ENCODE peak calls at places on chromosomes 7 and 10, in eight cellular contexts. L is GM10248, G is fibroblast of the aortic adventitia, A is astrocyte, O is epithelial cell of esophagus, U is mucosa of descending colon, C is testis, M is AG04450. B is an unnamed sample.

GRCh38 chr7:915291-916218 is 38.9 kb downstream of the ADAP1 start:
- DNase-seq in L (no peak), O (no peak), A (no peak), M (no peak), G (no peak), C (no peak), U (peak), B (no peak)

GRCh38 chr10:50577681-50578350 is 45.9 kb downstream of the SGMS1 start:
- DNase-seq in O (no peak), U (no peak), G (peak), M (no peak), L (no peak), C (peak), A (peak), B (no peak)

GRCh38 chr10:90969947-90970673 is 49.2 kb upstream of the ANKRD1 start:
- DNase-seq in A (peak), O (peak), C (no peak), L (no peak), G (peak), M (peak), U (no peak), B (no peak)

GRCh38 chr7:101094791-101095375 is 9.6 kb downstream of the TRIM56 start:
- DNase-seq in L (no peak), O (peak), A (no peak), U (peak), C (peak), G (peak), M (peak), B (no peak)

GRCh38 chr7:82444220-82445049 is 858 bp upstream of the CACNA2D1 start:
- DNase-seq in C (peak), O (peak), G (no peak), A (no peak), M (no peak), L (peak), U (peak), B (no peak)

GRCh38 chr10:67790534-67791408 is 47.2 kb downstream of the DNAJC12 start:
- DNase-seq in L (no peak), A (no peak), U (no peak), M (no peak), O (peak), G (peak), C (no peak), B (no peak)

GRCh38 chr7:129780257-129781127 is 169.0 kb downstream of the NRF1 start:
- DNase-seq in L (peak), M (no peak), G (no peak), A (no peak), U (peak), O (peak), C (peak), B (no peak)

GRCh38 chr7:143811-144453 is 48.4 kb upstream of the FAM20C start:
- DNase-seq in O (no peak), M (no peak), G (no peak), L (peak), A (no peak), C (no peak), U (no peak), B (no peak)

GRCh38 chr7:44415047-44415446 is 75.4 kb downstream of the NUDCD3 start:
- DNase-seq in G (no peak), U (no peak), O (peak), L (no peak), A (peak), M (no peak), C (no peak), B (no peak)

GRCh38 chr7:121019018-121019417 is 30.5 kb downstream of the CPED1 start:
- DNase-seq in O (peak), U (no peak), G (peak), M (no peak), C (no peak), A (peak), L (no peak), B (no peak)

GRCh38 chr7:130070900-130071622 is 727 bp downstream of the KLHDC10 start:
- DNase-seq in C (no peak), M (no peak), L (no peak), G (peak), O (peak), A (peak), U (no peak), B (no peak)

GRCh38 chr7:36072620-36073019 is 80.4 kb upstream of the EEPD1 start:
- DNase-seq in O (no peak), U (no peak), M (no peak), G (no peak), L (no peak), A (no peak), C (peak), B (no peak)

GRCh38 chr7:151392426-151392825 is 17.4 kb downstream of the WDR86 start:
- DNase-seq in O (no peak), U (peak), L (no peak), C (no peak), G (no peak), A (no peak), M (no peak), B (no peak)

GRCh38 chr7:132417037-132417906 is 159.0 kb downstream of the PLXNA4 start:
- DNase-seq in M (no peak), A (peak), L (no peak), U (no peak), G (peak), O (no peak), C (no peak), B (no peak)

GRCh38 chr10:6269953-6270867 is 67.5 kb downstream of the PFKFB3 start:
- DNase-seq in A (no peak), U (no peak), L (peak), G (no peak), O (peak), M (no peak), C (no peak), B (no peak)

GRCh38 chr10:27857616-27858015 is 112.0 kb upstream of the MKX start:
- DNase-seq in A (no peak), M (no peak), G (no peak), U (no peak), O (no peak), C (no peak), L (no peak), B (no peak)

GRCh38 chr10:117339569-117339968 is 35.7 kb downstream of the PDZD8 start:
- DNase-seq in O (peak), C (no peak), A (no peak), U (no peak), M (no peak), G (peak), L (no peak), B (no peak)

GRCh38 chr10:61786728-61787127 is 114.8 kb upstream of the ARID5B start:
- DNase-seq in U (no peak), L (peak), A (peak), O (peak), M (no peak), C (no peak), G (peak), B (no peak)

GRCh38 chr7:78924581-78924980 is 528.9 kb downstream of the MAGI2 start:
- DNase-seq in U (no peak), A (peak), M (no peak), C (no peak), O (peak), L (no peak), G (peak), B (no peak)

GRCh38 chr7:144438759-144439158 is 35.3 kb upstream of the NOBOX start:
- DNase-seq in C (no peak), U (no peak), M (no peak), G (no peak), A (no peak), O (no peak), L (no peak), B (no peak)

GRCh38 chr7:25389489-25390106 is 161.3 kb upstream of the NPVF start:
- DNase-seq in U (no peak), O (peak), G (peak), C (peak), L (peak), A (peak), M (no peak), B (no peak)

GRCh38 chr10:49037187-49037586 is 78.1 kb downstream of the VSTM4 start:
- DNase-seq in U (no peak), A (peak), M (no peak), L (no peak), O (no peak), G (no peak), C (no peak), B (no peak)

GRCh38 chr10:103929396-103929921 is 11.5 kb upstream of the STN1 start:
- DNase-seq in O (no peak), U (no peak), M (no peak), A (peak), G (peak), L (no peak), C (no peak), B (no peak)

GRCh38 chr7:104442461-104442860 is 114.1 kb downstream of the LHFPL3 start:
- DNase-seq in L (no peak), C (no peak), U (no peak), A (no peak), O (no peak), G (no peak), M (no peak), B (no peak)

GRCh38 chr7:55261386-55261770 is 103.8 kb upstream of the LANCL2 start:
- DNase-seq in M (no peak), G (no peak), C (no peak), A (no peak), L (no peak), O (no peak), U (no peak), B (no peak)

GRCh38 chr7:159006610-159007130 is 138.0 kb downstream of the VIPR2 start:
- DNase-seq in G (no peak), A (no peak), C (peak), L (no peak), U (no peak), M (no peak), O (no peak), B (no peak)

GRCh38 chr7:135321556-135321955 is 87.9 kb downstream of the STRA8 start:
- DNase-seq in O (peak), C (no peak), L (no peak), M (no peak), U (no peak), G (peak), A (peak), B (no peak)

GRCh38 chr10:85648279-85648754 is 718.3 kb downstream of the GRID1 start:
- DNase-seq in G (no peak), C (peak), U (no peak), M (no peak), O (peak), L (no peak), A (peak), B (no peak)

GRCh38 chr10:43857206-43857952 is 208.7 kb upstream of the ZNF32 start:
- DNase-seq in G (peak), U (no peak), C (no peak), L (no peak), M (peak), O (no peak), A (peak), B (peak)

GRCh38 chr10:110876788-110877187 is 5.1 kb downstream of the PDCD4 start:
- DNase-seq in C (no peak), A (no peak), L (no peak), M (no peak), G (no peak), U (no peak), O (no peak), B (no peak)

GRCh38 chr10:75201793-75202307 is 8.7 kb upstream of the VDAC2 start:
- DNase-seq in G (no peak), A (no peak), O (peak), M (no peak), C (no peak), U (peak), L (no peak), B (no peak)

GRCh38 chr7:2003931-2004812 is 228.6 kb downstream of the MAD1L1 start:
- DNase-seq in U (peak), L (no peak), G (no peak), C (no peak), M (no peak), A (no peak), O (no peak), B (peak)

GRCh38 chr10:2886662-2887061 is 180.7 kb upstream of the PFKP start:
- DNase-seq in C (no peak), A (no peak), L (no peak), U (no peak), G (no peak), M (no peak), O (no peak), B (no peak)

GRCh38 chr10:101095550-101096213 is 33.9 kb downstream of the KAZALD1 start:
- DNase-seq in A (peak), M (peak), L (peak), C (peak), U (peak), G (peak), O (peak), B (no peak)

GRCh38 chr10:92656266-92656961 is 33.3 kb upstream of the HHEX start:
- DNase-seq in O (peak), G (no peak), A (no peak), M (no peak), U (no peak), C (no peak), L (no peak), B (no peak)

GRCh38 chr10:113045155-113046055 is 95.4 kb downstream of the TCF7L2 start:
- DNase-seq in A (peak), O (peak), L (no peak), C (no peak), M (peak), U (no peak), G (peak), B (no peak)

GRCh38 chr10:59463909-59464308 is 101.6 kb upstream of the FAM13C start:
- DNase-seq in U (no peak), G (no peak), A (peak), O (no peak), L (no peak), C (no peak), M (no peak), B (no peak)

GRCh38 chr10:59470570-59470969 is 108.2 kb upstream of the FAM13C start:
- DNase-seq in M (no peak), G (no peak), U (no peak), A (no peak), C (no peak), O (no peak), L (no peak), B (no peak)

GRCh38 chr10:59460601-59461000 is 98.3 kb upstream of the FAM13C start:
- DNase-seq in A (no peak), L (no peak), C (no peak), M (no peak), U (no peak), G (no peak), O (no peak), B (no peak)

GRCh38 chr10:59464483-59464882 is 102.1 kb upstream of the FAM13C start:
- DNase-seq in O (no peak), C (no peak), A (no peak), U (no peak), M (no peak), G (no peak), L (no peak), B (no peak)

GRCh38 chr10:59465089-59465488 is 102.7 kb upstream of the FAM13C start:
- DNase-seq in A (peak), M (peak), U (no peak), L (no peak), G (peak), C (peak), O (peak), B (no peak)
- TF ChIP-seq CTCF in A (peak), M (peak), U (no peak), L (no peak), G (peak), C (no peak), O (peak), B (no peak)

GRCh38 chr10:128629111-128630096 is 503.2 kb upstream of the MKI67 start:
- DNase-seq in L (no peak), C (no peak), A (peak), G (no peak), M (no peak), U (no peak), O (peak), B (no peak)

GRCh38 chr10:128630787-128631252 is 504.6 kb upstream of the MKI67 start:
- DNase-seq in G (no peak), O (peak), A (peak), C (no peak), L (no peak), U (no peak), M (no peak), B (no peak)

GRCh38 chr10:128632694-128633093 is 506.5 kb upstream of the MKI67 start:
- DNase-seq in O (no peak), L (no peak), A (no peak), U (no peak), M (no peak), C (no peak), G (no peak), B (no peak)

GRCh38 chr10:128633864-128634541 is 507.8 kb upstream of the MKI67 start:
- DNase-seq in G (no peak), U (no peak), A (peak), L (no peak), M (no peak), C (no peak), O (no peak), B (no peak)

DNA sequence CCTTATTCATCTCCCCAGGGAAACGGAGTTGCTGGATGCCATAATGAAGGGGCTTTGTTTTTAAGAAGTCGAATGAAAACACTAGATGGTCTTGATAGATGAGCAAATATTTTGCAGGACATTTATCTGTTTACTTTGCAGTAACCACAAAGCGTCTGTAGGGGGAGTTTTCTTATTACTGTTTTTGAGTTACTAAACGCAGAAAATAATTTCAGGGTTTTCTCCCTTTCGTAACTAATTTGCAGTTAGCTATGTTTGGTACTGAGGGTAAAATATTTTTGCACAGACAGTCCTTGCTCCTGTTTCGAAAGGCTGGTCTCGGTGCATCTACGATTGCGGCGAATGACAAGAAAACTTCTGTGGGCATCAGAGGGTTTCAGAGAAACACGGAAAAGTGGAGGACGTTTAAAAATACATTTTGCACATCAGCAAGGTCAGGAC is 505.6 kb upstream of the MKI67 start:
- DNase-seq in L (no peak), O (no peak), U (no peak), A (no peak), G (peak), M (no peak), C (no peak), B (no peak)
- TF ChIP-seq CTCF in L (peak), O (peak), U (no peak), A (peak), G (peak), M (peak), C (peak), B (no peak)

GRCh38 chr7:73436031-73436929 is 2.7 kb downstream of the FZD9 start:
- DNase-seq in M (no peak), G (no peak), L (no peak), U (no peak), C (no peak), O (no peak), A (no peak), B (no peak)
- TF ChIP-seq CTCF in M (no peak), G (no peak), L (no peak), U (no peak), C (no peak), O (peak), A (no peak), B (no peak)

GRCh38 chr10:128859738-128860386 is 607.2 kb upstream of the MGMT start:
- DNase-seq in G (no peak), O (no peak), C (peak), M (no peak), A (no peak), L (peak), U (no peak), B (peak)
- TF ChIP-seq CTCF in G (no peak), O (peak), C (peak), M (no peak), A (peak), L (peak), U (no peak), B (no peak)

GRCh38 chr10:46325021-46325420 is 38.2 kb downstream of the ANTXRL start:
- DNase-seq in O (peak), A (no peak), M (no peak), U (no peak), L (no peak), C (no peak), G (no peak), B (no peak)
- TF ChIP-seq CTCF in O (peak), A (no peak), M (peak), U (no peak), L (peak), C (no peak), G (peak), B (peak)

DNA sequence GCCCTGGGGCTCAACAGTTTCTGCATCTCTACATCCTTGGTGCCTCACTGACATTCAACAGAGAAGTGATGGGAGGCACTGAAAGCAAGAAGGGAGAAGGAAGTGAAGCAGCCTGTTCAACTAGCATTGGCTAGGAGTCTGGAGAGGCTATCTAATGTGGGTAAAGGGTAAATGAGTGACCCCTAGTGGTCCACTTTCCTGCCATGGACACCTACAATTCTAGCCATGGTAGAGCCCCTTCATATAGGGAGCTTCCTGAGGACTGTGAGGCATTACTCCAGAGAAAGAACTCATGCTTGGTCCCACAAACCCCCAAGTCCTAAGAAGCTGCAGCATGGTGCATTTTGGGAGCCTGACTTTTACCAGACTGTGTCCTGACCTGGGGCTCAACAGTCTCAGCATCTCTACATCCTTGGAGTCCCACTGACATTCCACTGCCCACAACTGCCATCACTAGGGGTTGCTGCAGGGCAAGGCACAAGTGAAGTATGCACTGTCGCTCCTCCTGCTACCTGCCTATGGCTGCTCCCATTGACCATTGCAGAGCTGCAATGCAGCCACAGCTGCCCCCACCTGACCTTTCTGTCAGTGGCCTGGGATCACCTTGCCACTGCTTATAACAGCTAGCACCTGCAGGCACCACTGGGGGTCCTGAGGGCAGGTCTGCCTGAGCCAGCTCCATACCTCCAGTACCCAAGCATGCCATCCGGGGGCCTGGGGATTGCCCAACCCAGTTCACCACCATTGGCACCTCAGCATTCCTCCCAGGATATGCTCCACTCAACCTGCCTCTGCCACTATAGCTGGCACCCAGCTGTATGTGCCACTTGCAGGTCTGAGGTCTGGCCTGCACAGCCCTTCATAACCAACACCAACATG is 44.1 kb upstream of the CDK6 start:
- DNase-seq in G (peak), C (no peak), U (no peak), M (no peak), A (no peak), O (peak), L (peak), B (no peak)
- TF ChIP-seq CTCF in G (peak), C (no peak), U (no peak), M (no peak), A (no peak), O (no peak), L (peak), B (no peak)

GRCh38 chr10:71740069-71740468 is 20.5 kb upstream of the C10orf105 start:
- DNase-seq in L (no peak), U (peak), G (peak), O (peak), M (peak), A (peak), C (peak), B (no peak)
- TF ChIP-seq CTCF in L (no peak), U (no peak), G (peak), O (peak), M (no peak), A (no peak), C (no peak), B (no peak)

GRCh38 chr7:48035301-48035966 is at the start of gene C7orf57:
- DNase-seq in L (peak), A (peak), M (peak), O (peak), G (peak), C (peak), U (peak), B (peak)
- TF ChIP-seq CTCF in L (no peak), A (no peak), M (peak), O (peak), G (no peak), C (no peak), U (no peak), B (no peak)

GRCh38 chr7:67364441-67365017 is 367.9 kb downstream of the TYW1 start:
- DNase-seq in O (no peak), U (no peak), G (no peak), A (no peak), L (no peak), C (peak), M (no peak), B (no peak)

GRCh38 chr7:67359900-67360299 is 363.3 kb downstream of the TYW1 start:
- DNase-seq in L (no peak), M (no peak), C (no peak), G (no peak), A (no peak), U (no peak), O (no peak), B (no peak)

GRCh38 chr7:67361150-67361549 is 364.5 kb downstream of the TYW1 start:
- DNase-seq in A (no peak), U (no peak), L (no peak), O (no peak), M (no peak), C (no peak), G (no peak), B (no peak)
- TF ChIP-seq CTCF in A (no peak), U (no peak), L (no peak), O (no peak), M (no peak), C (no peak), G (no peak), B (no peak)